ENCODE peak calls at places on chromosomes 6 and 20, in six cellular contexts. T is mesendoderm, G is IMR-90, W is neuronal stem cell, N is trophoblast cell, X is H1. O is an unnamed sample.

GRCh38 chr20:13220194-13220856 is 749 bp upstream of the ISM1 start:
- DNase-seq in T (peak; percentile 86), G (peak; percentile 3), W (peak; percentile 46), N (peak; percentile 62), X (peak; percentile 81), O (peak; percentile 40)

GRCh38 chr6:75893058-75893775 is 144.2 kb downstream of the MYO6 start:
- DNase-seq in T (peak; percentile 76), G (peak; percentile 80), W (peak; percentile 66), N (peak; percentile 93), X (no peak), O (peak; percentile 75)

GRCh38 chr20:57167971-57168693 is 98.3 kb downstream of the BMP7 start:
- DNase-seq in T (peak; percentile 45), G (no peak), W (no peak), N (peak; percentile 49), X (no peak), O (peak; percentile 43)

GRCh38 chr6:28537509-28538140 is 11.9 kb downstream of the GPX5 start:
- DNase-seq in T (peak; percentile 95), G (peak; percentile 4), W (no peak), N (peak; percentile 74), X (peak; percentile 76), O (no peak)

GRCh38 chr6:21836292-21836691 is 242.7 kb downstream of the SOX4 start:
- DNase-seq in T (no peak), G (no peak), W (no peak), N (peak; percentile 12), X (no peak), O (no peak)

GRCh38 chr6:137647762-137648412 is 153.7 kb upstream of the OLIG3 start:
- DNase-seq in T (no peak), G (peak; percentile 13), W (no peak), N (no peak), X (no peak), O (no peak)

GRCh38 chr20:46394872-46395470 is 11.4 kb downstream of the ELMO2 start:
- DNase-seq in T (no peak), G (no peak), W (no peak), N (no peak), X (no peak), O (no peak)

GRCh38 chr6:170453586-170454511 is 99.3 kb downstream of the PSMB1 start:
- DNase-seq in T (no peak), G (no peak), W (no peak), N (no peak), X (no peak), O (no peak)

GRCh38 chr20:24954151-24954550 is 5.1 kb downstream of the CST7 start:
- DNase-seq in T (no peak), G (no peak), W (no peak), N (no peak), X (no peak), O (no peak)

GRCh38 chr6:43621836-43622180 is 7.3 kb downstream of the GTPBP2 start:
- DNase-seq in T (no peak), G (no peak), W (no peak), N (no peak), X (no peak), O (no peak)

GRCh38 chr6:124567401-124567800 is 394.8 kb upstream of the RNF217 start:
- DNase-seq in T (no peak), G (no peak), W (no peak), N (no peak), X (no peak), O (no peak)

GRCh38 chr20:13009682-13010406 is 1.1 kb downstream of the SPTLC3 start:
- DNase-seq in T (no peak), G (peak; percentile 96), W (no peak), N (peak; percentile 84), X (no peak), O (peak; percentile 92)

DNA sequence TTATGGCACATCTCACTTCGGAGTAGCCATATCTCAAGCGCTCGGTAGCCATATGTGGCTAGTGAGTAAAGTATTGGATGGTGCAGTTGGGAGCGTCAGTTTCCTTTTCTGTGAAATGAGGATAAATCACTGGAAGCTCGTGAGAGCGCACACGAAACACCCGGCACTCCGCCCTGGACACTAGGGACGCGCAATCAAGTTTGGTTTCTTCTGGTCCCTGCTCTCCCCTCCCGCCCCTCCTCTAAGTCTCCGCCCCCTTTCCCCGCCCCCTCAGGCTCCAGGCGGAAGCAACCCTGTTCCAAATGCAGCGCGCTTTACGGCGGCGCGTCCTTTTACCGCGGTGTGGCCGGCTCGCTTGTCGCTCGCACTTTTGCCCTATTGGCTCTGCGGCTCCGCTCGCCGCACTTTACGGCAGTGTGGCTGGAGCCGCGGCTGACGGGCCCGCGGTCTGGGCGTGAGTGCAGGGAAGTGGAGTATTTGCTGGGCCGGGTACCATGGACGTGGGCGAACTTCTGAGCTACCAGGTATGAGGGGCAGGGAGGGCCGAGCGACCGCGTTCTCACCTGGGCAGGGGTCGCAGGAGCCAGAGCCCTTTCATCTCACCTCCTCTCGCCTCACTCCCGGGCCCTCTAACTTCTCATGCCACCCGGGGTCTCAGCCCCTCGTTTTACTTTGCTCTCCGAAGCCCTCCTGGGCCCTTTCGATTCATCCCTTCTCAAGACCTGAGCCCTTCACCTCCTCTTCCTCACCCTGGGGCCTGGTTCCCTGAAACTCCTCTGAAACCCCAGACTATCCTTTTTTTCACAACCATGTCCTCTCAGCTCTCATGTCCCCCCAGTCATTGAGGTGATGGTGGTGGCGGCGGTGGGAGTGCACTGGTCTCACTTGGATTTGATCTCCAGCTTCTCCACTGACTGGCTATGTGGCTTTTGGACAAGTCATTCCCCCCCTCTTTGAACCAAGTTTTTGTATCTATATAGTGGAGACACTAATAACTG is at the start of gene CTNNBL1:
- DNase-seq in T (peak; percentile 99), G (peak; percentile 96), W (peak; percentile 96), N (peak; percentile 99), X (peak; percentile 92), O (peak; percentile 97)
- H3K4me2 ChIP-seq in T (peak within 1 kb of the TSS; percentile 67), G (peak within 1 kb of the TSS; percentile 89), W (peak within 1 kb of the TSS; percentile 58), N (peak within 1 kb of the TSS; percentile 96), X (peak within 1 kb of the TSS; percentile 88), O (peak within 1 kb of the TSS; percentile 73)

GRCh38 chr6:40545954-40546353 is 41.2 kb downstream of the LRFN2 start:
- DNase-seq in T (peak; percentile 69), G (no peak), W (peak; percentile 42), N (no peak), X (peak; percentile 83), O (no peak)

GRCh38 chr6:40543133-40543532 is 44.0 kb downstream of the LRFN2 start:
- DNase-seq in T (no peak), G (no peak), W (no peak), N (no peak), X (no peak), O (no peak)

GRCh38 chr6:40541556-40542174 is 45.5 kb downstream of the LRFN2 start:
- DNase-seq in T (no peak), G (no peak), W (no peak), N (no peak), X (no peak), O (no peak)

GRCh38 chr6:40542175-40542764 is 44.9 kb downstream of the LRFN2 start:
- DNase-seq in T (peak; percentile 22), G (no peak), W (no peak), N (no peak), X (no peak), O (no peak)

GRCh38 chr6:40543776-40544175 is 43.4 kb downstream of the LRFN2 start:
- DNase-seq in T (peak; percentile 15), G (no peak), W (no peak), N (no peak), X (no peak), O (no peak)
- H3K4me3 ChIP-seq in T (no peak overlapping the region), G (no peak overlapping the region), W (no peak overlapping the region), N (no peak overlapping the region), X (no peak overlapping the region), O (no peak overlapping the region)

GRCh38 chr20:2470051-2470431 is 548 bp downstream of the SNRPB start:
- DNase-seq in T (peak; percentile 52), G (peak; percentile 55), W (peak; percentile 3), N (peak; percentile 42), X (no peak), O (peak; percentile 75)
- H3K4ac ChIP-seq in T (peak overlapping the region; percentile 97), G (peak overlapping the region; percentile 87), W (no peak overlapping the region), N (peak overlapping the region; percentile 85), X (peak overlapping the region; percentile 90), O (peak overlapping the region; percentile 99)

GRCh38 chr6:149046822-149047246 is 270.7 kb upstream of the TAB2 start:
- DNase-seq in T (peak; percentile 20), G (peak; percentile 58), W (no peak), N (no peak), X (no peak), O (peak; percentile 25)
- H3K4me2 ChIP-seq in T (no peak overlapping the region), G (no peak overlapping the region), W (no peak overlapping the region), N (no peak overlapping the region), X (peak overlapping the region; percentile 61), O (no peak overlapping the region)

GRCh38 chr6:429515-430121 is 38.1 kb downstream of the IRF4 start:
- DNase-seq in T (no peak), G (no peak), W (no peak), N (no peak), X (no peak), O (no peak)

GRCh38 chr6:424741-425417 is 33.3 kb downstream of the IRF4 start:
- DNase-seq in T (no peak), G (no peak), W (no peak), N (no peak), X (no peak), O (no peak)

GRCh38 chr6:431986-432385 is 40.4 kb downstream of the IRF4 start:
- DNase-seq in T (no peak), G (no peak), W (no peak), N (peak; percentile 15), X (no peak), O (no peak)

GRCh38 chr6:431504-431903 is 40.0 kb downstream of the IRF4 start:
- DNase-seq in T (no peak), G (no peak), W (no peak), N (no peak), X (no peak), O (no peak)

GRCh38 chr6:428047-428608 is 36.6 kb downstream of the IRF4 start:
- DNase-seq in T (no peak), G (no peak), W (no peak), N (no peak), X (no peak), O (no peak)
- H3K4me3 ChIP-seq in T (no peak overlapping the region), G (no peak overlapping the region), W (no peak overlapping the region), N (no peak overlapping the region), X (no peak overlapping the region), O (no peak overlapping the region)

DNA sequence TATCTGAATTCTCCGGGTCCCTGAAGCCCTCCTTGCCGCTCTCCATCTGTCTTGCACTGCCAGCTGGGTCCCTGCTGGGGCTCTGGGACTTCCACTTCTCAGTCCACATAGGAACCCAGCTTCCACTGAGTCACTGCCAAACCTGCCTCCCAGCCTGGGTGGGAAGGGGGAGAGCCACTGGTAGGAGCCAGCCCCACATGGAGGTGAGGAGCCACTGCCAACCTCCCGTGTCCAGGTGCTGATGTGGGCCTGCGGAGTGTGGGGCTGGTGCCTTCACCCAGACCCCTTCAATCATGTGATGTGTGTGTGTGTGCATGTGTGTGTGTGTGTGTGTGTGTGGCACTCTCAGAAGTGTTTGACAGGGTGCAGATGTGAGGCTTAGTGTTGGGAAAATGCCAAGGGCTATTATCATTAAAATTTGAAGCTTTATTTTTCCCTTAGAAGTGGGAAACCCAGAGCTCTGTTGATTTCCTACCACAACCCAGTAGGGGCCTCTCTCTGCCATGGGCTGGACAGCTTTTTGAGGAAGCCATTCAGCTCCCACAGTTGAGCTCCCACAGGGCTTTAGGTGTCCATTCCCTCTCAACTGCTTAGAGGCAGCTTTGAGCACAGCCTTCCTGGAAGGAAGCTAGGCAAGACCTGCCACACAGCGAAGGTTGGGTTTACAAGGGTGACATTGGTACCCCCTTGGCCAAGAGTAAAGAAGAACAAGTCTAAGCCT is 9.3 kb upstream of the SGK2 start:
- DNase-seq in T (no peak), G (no peak), W (no peak), N (no peak), X (no peak), O (no peak)
- H3K4ac ChIP-seq in T (no peak overlapping the region), G (no peak overlapping the region), W (no peak overlapping the region), N (no peak overlapping the region), X (no peak overlapping the region), O (no peak overlapping the region)

GRCh38 chr6:167778497-167779122 is 48.1 kb upstream of the AFDN start:
- DNase-seq in T (no peak), G (no peak), W (no peak), N (peak; percentile 88), X (no peak), O (no peak)
- H3K4me2 ChIP-seq in T (no peak overlapping the region), G (no peak overlapping the region), W (no peak overlapping the region), N (peak overlapping the region; percentile 15), X (no peak overlapping the region), O (no peak overlapping the region)

O was measured in mesenchymal stem cell.